ENCODE peak calls at places on chromosomes 2 and 18, in six cellular contexts. V is GM23338; F is nucleus accumbens; D is activated CD8-positive, alpha-beta memory T cell treated with anti-CD3 and anti-CD28 coated beads, Interleukin-2, amount 50 U/mL, for 4 hours; T is CD4-positive, alpha-beta memory T cell; M is fibroblast of mammary gland. P is an unnamed sample.

GRCh38 chr2:148501545-148501944 is 143.0 kb upstream of the EPC2 start:
- DNase-seq in D (no peak), T (no peak), V (no peak), F (no peak), M (no peak), P (peak)

GRCh38 chr2:119366161-119366648 is 429 bp downstream of the C2orf76 start:
- DNase-seq in T (no peak), F (no peak), D (no peak), M (peak), V (peak), P (no peak)

GRCh38 chr2:179440642-179441251 is 176.1 kb upstream of the SESTD1 start:
- DNase-seq in T (no peak), V (peak), D (no peak), M (peak), F (no peak), P (no peak)

GRCh38 chr2:150045601-150046000 is 441.9 kb downstream of the RND3 start:
- DNase-seq in D (no peak), V (no peak), T (no peak), F (no peak), M (no peak), P (no peak)

GRCh38 chr2:172098650-172099471 is 3.8 kb downstream of the DLX2 start:
- DNase-seq in T (no peak), V (peak), D (no peak), M (peak), F (no peak), P (peak)

GRCh38 chr18:36305375-36305774 is 7.9 kb downstream of the FHOD3 start:
- DNase-seq in F (no peak), T (no peak), D (no peak), M (no peak), V (no peak), P (no peak)

GRCh38 chr2:17636989-17637906 is 96.8 kb downstream of the VSNL1 start:
- DNase-seq in D (no peak), T (no peak), V (no peak), M (no peak), F (no peak), P (peak)

GRCh38 chr2:120283649-120284048 is 31.0 kb downstream of the RALB start:
- DNase-seq in T (no peak), M (no peak), D (no peak), F (no peak), V (peak), P (peak)

GRCh38 chr2:188970201-188970600 is 4.0 kb upstream of the COL3A1 start:
- DNase-seq in D (no peak), F (no peak), T (no peak), M (peak), V (no peak), P (no peak)

GRCh38 chr18:58549814-58550339 is 79.0 kb downstream of the ALPK2 start:
- DNase-seq in M (no peak), D (no peak), T (no peak), V (no peak), F (no peak), P (no peak)

GRCh38 chr2:174827371-174828369 is 63.4 kb upstream of the CHRNA1 start:
- DNase-seq in V (peak), F (no peak), D (no peak), M (no peak), T (no peak), P (peak)

GRCh38 chr2:220076734-220077133 is 449.3 kb downstream of the SLC4A3 start:
- DNase-seq in M (peak), F (no peak), D (no peak), V (no peak), T (no peak), P (peak)

GRCh38 chr2:24993797-24994196 is 22.0 kb upstream of the DNAJC27 start:
- DNase-seq in D (no peak), T (no peak), M (no peak), F (no peak), V (no peak), P (no peak)

GRCh38 chr2:158319269-158319668 is 137.3 kb downstream of the CCDC148 start:
- DNase-seq in F (no peak), M (no peak), D (no peak), T (no peak), V (peak), P (peak)

GRCh38 chr2:236823230-236823629 is 253.6 kb downstream of the ACKR3 start:
- DNase-seq in D (no peak), T (no peak), V (no peak), M (no peak), F (no peak), P (no peak)

GRCh38 chr2:175600024-175600831 is 401.8 kb downstream of the LNPK start:
- DNase-seq in F (no peak), V (no peak), T (no peak), D (no peak), M (peak), P (no peak)

GRCh38 chr18:70363861-70364260 is 75.0 kb downstream of the SOCS6 start:
- DNase-seq in F (no peak), V (no peak), T (no peak), D (no peak), M (peak), P (no peak)

GRCh38 chr18:67278984-67279383 is 237.5 kb downstream of the DSEL start:
- DNase-seq in T (no peak), V (no peak), D (no peak), M (no peak), F (no peak), P (no peak)

GRCh38 chr2:120999374-121000097 is 263.9 kb downstream of the GLI2 start:
- DNase-seq in F (no peak), T (no peak), D (no peak), V (no peak), M (no peak), P (no peak)

GRCh38 chr2:219254590-219255219 is 987 bp upstream of the TUBA4A start:
- DNase-seq in V (no peak), F (no peak), D (peak), M (no peak), T (peak), P (no peak)

GRCh38 chr2:231932711-231932970 is 6.4 kb upstream of the NPPC start:
- DNase-seq in T (no peak), F (no peak), M (no peak), V (no peak), D (no peak), P (no peak)

GRCh38 chr2:62198237-62198633 is 2.3 kb downstream of the B3GNT2 start:
- DNase-seq in T (no peak), D (no peak), V (no peak), F (no peak), M (no peak), P (no peak)